ENCODE peak calls at places on chromosomes 5 and 9, in ten cellular contexts. One of them, this sample, is unnamed.

GRCh38 chr9:137294091-137294683 is 7.9 kb downstream of the NRARP start:
- DNase-seq in IMR-90: peak; percentile 56
- DNase-seq in activated CD8-positive, alpha-beta memory T cell treated with anti-CD3 and anti-CD28 coated beads, Interleukin-2, amount 10 ng/mL, durations not matched to agents 7 days and 5 days: no peak
- DNase-seq in choroid plexus epithelial cell: peak; percentile 61
- DNase-seq in colonic mucosa: peak; percentile 76
- DNase-seq in Caki2: peak; percentile 80
- DNase-seq in neural progenitor cell: peak; percentile 48
- DNase-seq in HEK293T: peak; percentile 64
- DNase-seq in sciatic nerve: no peak
- DNase-seq in body of pancreas: peak; percentile 87
- DNase-seq in this sample: peak; percentile 67

GRCh38 chr9:104346645-104347175 is 157.4 kb upstream of the OR13F1 start:
- DNase-seq in colonic mucosa: no peak
- DNase-seq in choroid plexus epithelial cell: peak; percentile 1
- DNase-seq in neural progenitor cell: no peak
- DNase-seq in activated CD8-positive, alpha-beta memory T cell treated with anti-CD3 and anti-CD28 coated beads, Interleukin-2, amount 10 ng/mL, durations not matched to agents 7 days and 5 days: no peak
- DNase-seq in IMR-90: no peak
- DNase-seq in sciatic nerve: no peak
- DNase-seq in Caki2: no peak
- DNase-seq in HEK293T: no peak
- DNase-seq in body of pancreas: no peak
- DNase-seq in this sample: no peak

GRCh38 chr5:88665750-88666215 is 217.2 kb downstream of the MEF2C start:
- DNase-seq in Caki2: peak; percentile 75
- DNase-seq in activated CD8-positive, alpha-beta memory T cell treated with anti-CD3 and anti-CD28 coated beads, Interleukin-2, amount 10 ng/mL, durations not matched to agents 7 days and 5 days: no peak
- DNase-seq in choroid plexus epithelial cell: no peak
- DNase-seq in body of pancreas: no peak
- DNase-seq in colonic mucosa: no peak
- DNase-seq in HEK293T: no peak
- DNase-seq in neural progenitor cell: peak; percentile 70
- DNase-seq in IMR-90: no peak
- DNase-seq in sciatic nerve: no peak
- DNase-seq in this sample: no peak

GRCh38 chr9:108834959-108835696 is 20.7 kb downstream of the ACTL7B start:
- DNase-seq in IMR-90: no peak
- DNase-seq in Caki2: no peak
- DNase-seq in sciatic nerve: no peak
- DNase-seq in neural progenitor cell: no peak
- DNase-seq in activated CD8-positive, alpha-beta memory T cell treated with anti-CD3 and anti-CD28 coated beads, Interleukin-2, amount 10 ng/mL, durations not matched to agents 7 days and 5 days: no peak
- DNase-seq in choroid plexus epithelial cell: peak; percentile 47
- DNase-seq in HEK293T: no peak
- DNase-seq in body of pancreas: no peak
- DNase-seq in colonic mucosa: no peak
- DNase-seq in this sample: no peak

GRCh38 chr5:177458912-177459350 is 12.3 kb downstream of the PRR7 start:
- DNase-seq in choroid plexus epithelial cell: peak; percentile 36
- DNase-seq in Caki2: no peak
- DNase-seq in activated CD8-positive, alpha-beta memory T cell treated with anti-CD3 and anti-CD28 coated beads, Interleukin-2, amount 10 ng/mL, durations not matched to agents 7 days and 5 days: no peak
- DNase-seq in HEK293T: no peak
- DNase-seq in IMR-90: peak; percentile 45
- DNase-seq in sciatic nerve: no peak
- DNase-seq in colonic mucosa: no peak
- DNase-seq in body of pancreas: no peak
- DNase-seq in neural progenitor cell: peak; percentile 49
- DNase-seq in this sample: peak; percentile 62

GRCh38 chr9:130689937-130690700 is 3.5 kb upstream of the EXOSC2 start:
- DNase-seq in sciatic nerve: peak; percentile 71
- DNase-seq in activated CD8-positive, alpha-beta memory T cell treated with anti-CD3 and anti-CD28 coated beads, Interleukin-2, amount 10 ng/mL, durations not matched to agents 7 days and 5 days: no peak
- DNase-seq in HEK293T: peak; percentile 73
- DNase-seq in Caki2: peak; percentile 94
- DNase-seq in choroid plexus epithelial cell: peak; percentile 98
- DNase-seq in body of pancreas: peak; percentile 75
- DNase-seq in colonic mucosa: peak; percentile 93
- DNase-seq in IMR-90: peak; percentile 94
- DNase-seq in neural progenitor cell: peak; percentile 84
- DNase-seq in this sample: peak; percentile 96

GRCh38 chr9:114908104-114908621 is 22.2 kb downstream of the TNFSF8 start:
- DNase-seq in activated CD8-positive, alpha-beta memory T cell treated with anti-CD3 and anti-CD28 coated beads, Interleukin-2, amount 10 ng/mL, durations not matched to agents 7 days and 5 days: peak; percentile 60
- DNase-seq in IMR-90: peak; percentile 52
- DNase-seq in choroid plexus epithelial cell: no peak
- DNase-seq in Caki2: peak; percentile 98
- DNase-seq in colonic mucosa: peak; percentile 41
- DNase-seq in neural progenitor cell: no peak
- DNase-seq in sciatic nerve: no peak
- DNase-seq in HEK293T: no peak
- DNase-seq in body of pancreas: peak; percentile 25
- DNase-seq in this sample: peak; percentile 87

GRCh38 chr5:164002653-164003052 is 497.2 kb downstream of the MAT2B start:
- DNase-seq in neural progenitor cell: no peak
- DNase-seq in sciatic nerve: no peak
- DNase-seq in colonic mucosa: no peak
- DNase-seq in IMR-90: peak; percentile 22
- DNase-seq in body of pancreas: no peak
- DNase-seq in HEK293T: no peak
- DNase-seq in Caki2: peak; percentile 6
- DNase-seq in choroid plexus epithelial cell: peak; percentile 32
- DNase-seq in activated CD8-positive, alpha-beta memory T cell treated with anti-CD3 and anti-CD28 coated beads, Interleukin-2, amount 10 ng/mL, durations not matched to agents 7 days and 5 days: no peak
- DNase-seq in this sample: no peak

GRCh38 chr5:71533614-71534013 is 53.5 kb upstream of the MCCC2 start:
- DNase-seq in colonic mucosa: no peak
- DNase-seq in sciatic nerve: no peak
- DNase-seq in activated CD8-positive, alpha-beta memory T cell treated with anti-CD3 and anti-CD28 coated beads, Interleukin-2, amount 10 ng/mL, durations not matched to agents 7 days and 5 days: no peak
- DNase-seq in neural progenitor cell: no peak
- DNase-seq in HEK293T: no peak
- DNase-seq in choroid plexus epithelial cell: peak; percentile 69
- DNase-seq in body of pancreas: no peak
- DNase-seq in Caki2: peak; percentile 34
- DNase-seq in IMR-90: peak; percentile 38
- DNase-seq in this sample: peak; percentile 60

GRCh38 chr9:135476981-135477380 is 2.6 kb upstream of the PPP1R26 start:
- DNase-seq in sciatic nerve: no peak
- DNase-seq in activated CD8-positive, alpha-beta memory T cell treated with anti-CD3 and anti-CD28 coated beads, Interleukin-2, amount 10 ng/mL, durations not matched to agents 7 days and 5 days: no peak
- DNase-seq in body of pancreas: no peak
- DNase-seq in Caki2: no peak
- DNase-seq in HEK293T: no peak
- DNase-seq in colonic mucosa: no peak
- DNase-seq in IMR-90: no peak
- DNase-seq in neural progenitor cell: no peak
- DNase-seq in choroid plexus epithelial cell: no peak
- DNase-seq in this sample: peak; percentile 37

GRCh38 chr5:91469517-91470165 is 86.5 kb upstream of the ARRDC3 start:
- DNase-seq in neural progenitor cell: no peak
- DNase-seq in sciatic nerve: no peak
- DNase-seq in IMR-90: no peak
- DNase-seq in HEK293T: no peak
- DNase-seq in choroid plexus epithelial cell: peak; percentile 5
- DNase-seq in Caki2: no peak
- DNase-seq in activated CD8-positive, alpha-beta memory T cell treated with anti-CD3 and anti-CD28 coated beads, Interleukin-2, amount 10 ng/mL, durations not matched to agents 7 days and 5 days: no peak
- DNase-seq in body of pancreas: no peak
- DNase-seq in colonic mucosa: no peak
- DNase-seq in this sample: no peak

GRCh38 chr5:32709789-32710334 is 1.3 kb upstream of the NPR3 start:
- DNase-seq in neural progenitor cell: peak; percentile 88
- DNase-seq in sciatic nerve: peak; percentile 84
- DNase-seq in Caki2: peak; percentile 72
- DNase-seq in activated CD8-positive, alpha-beta memory T cell treated with anti-CD3 and anti-CD28 coated beads, Interleukin-2, amount 10 ng/mL, durations not matched to agents 7 days and 5 days: peak; percentile 76
- DNase-seq in body of pancreas: peak; percentile 70
- DNase-seq in choroid plexus epithelial cell: peak; percentile 85
- DNase-seq in colonic mucosa: peak; percentile 71
- DNase-seq in IMR-90: peak; percentile 79
- DNase-seq in HEK293T: peak; percentile 66
- DNase-seq in this sample: peak; percentile 86

GRCh38 chr9:94568972-94569712 is 14.3 kb downstream of the PCAT7 start:
- DNase-seq in activated CD8-positive, alpha-beta memory T cell treated with anti-CD3 and anti-CD28 coated beads, Interleukin-2, amount 10 ng/mL, durations not matched to agents 7 days and 5 days: no peak
- DNase-seq in Caki2: no peak
- DNase-seq in IMR-90: no peak
- DNase-seq in choroid plexus epithelial cell: no peak
- DNase-seq in body of pancreas: no peak
- DNase-seq in HEK293T: no peak
- DNase-seq in neural progenitor cell: no peak
- DNase-seq in colonic mucosa: no peak
- DNase-seq in sciatic nerve: no peak
- DNase-seq in this sample: no peak

GRCh38 chr9:23741304-23741800 is 84.7 kb downstream of the ELAVL2 start:
- DNase-seq in Caki2: no peak
- DNase-seq in IMR-90: no peak
- DNase-seq in colonic mucosa: no peak
- DNase-seq in HEK293T: no peak
- DNase-seq in neural progenitor cell: peak; percentile 34
- DNase-seq in choroid plexus epithelial cell: no peak
- DNase-seq in body of pancreas: no peak
- DNase-seq in sciatic nerve: no peak
- DNase-seq in activated CD8-positive, alpha-beta memory T cell treated with anti-CD3 and anti-CD28 coated beads, Interleukin-2, amount 10 ng/mL, durations not matched to agents 7 days and 5 days: no peak
- DNase-seq in this sample: no peak

GRCh38 chr5:74310386-74310785 is 330.1 kb downstream of the ENC1 start:
- DNase-seq in neural progenitor cell: no peak
- DNase-seq in Caki2: no peak
- DNase-seq in choroid plexus epithelial cell: peak; percentile 10
- DNase-seq in IMR-90: peak; percentile 44
- DNase-seq in colonic mucosa: no peak
- DNase-seq in HEK293T: no peak
- DNase-seq in sciatic nerve: no peak
- DNase-seq in body of pancreas: no peak
- DNase-seq in activated CD8-positive, alpha-beta memory T cell treated with anti-CD3 and anti-CD28 coated beads, Interleukin-2, amount 10 ng/mL, durations not matched to agents 7 days and 5 days: no peak
- DNase-seq in this sample: peak; percentile 56

GRCh38 chr5:17189381-17190036 is 27.9 kb upstream of the BASP1 start:
- DNase-seq in IMR-90: peak; percentile 86
- DNase-seq in HEK293T: peak; percentile 68
- DNase-seq in Caki2: peak; percentile 80
- DNase-seq in choroid plexus epithelial cell: peak; percentile 90
- DNase-seq in sciatic nerve: peak; percentile 90
- DNase-seq in activated CD8-positive, alpha-beta memory T cell treated with anti-CD3 and anti-CD28 coated beads, Interleukin-2, amount 10 ng/mL, durations not matched to agents 7 days and 5 days: peak; percentile 63
- DNase-seq in colonic mucosa: peak; percentile 90
- DNase-seq in body of pancreas: peak; percentile 72
- DNase-seq in neural progenitor cell: peak; percentile 91
- DNase-seq in this sample: peak; percentile 78